ENCODE peak calls at places on chromosomes 6 and 20, in four cellular contexts. P, U, E and Y are unnamed samples.

GRCh38 chr6:156555117-156555516 is 222.1 kb upstream of the ARID1B start:
- DNase-seq in E (no peak), U (no peak), P (no peak), Y (no peak)

GRCh38 chr20:46022411-46023147 is 6.4 kb upstream of the SLC12A5 start:
- DNase-seq in P (peak; percentile 92), U (peak; percentile 33), E (peak; percentile 71), Y (peak; percentile 60)

GRCh38 chr20:14012671-14013070 is 17.4 kb downstream of the MACROD2 start:
- DNase-seq in U (no peak), P (no peak), E (no peak), Y (no peak)

GRCh38 chr20:44279228-44279627 is 31.8 kb downstream of the FITM2 start:
- DNase-seq in U (peak; percentile 68), E (no peak), P (peak; percentile 93), Y (peak; percentile 92)

GRCh38 chr6:161417712-161418457 is 144.0 kb upstream of the AGPAT4 start:
- DNase-seq in U (peak; percentile 92), E (no peak), P (no peak), Y (peak; percentile 95)

GRCh38 chr6:39296745-39297640 is 17.2 kb downstream of the KCNK17 start:
- DNase-seq in P (no peak), E (no peak), U (peak; percentile 85), Y (peak; percentile 50)

GRCh38 chr20:41769650-41770049 is 151.5 kb upstream of the CHD6 start:
- DNase-seq in P (no peak), E (no peak), U (no peak), Y (no peak)

GRCh38 chr20:23659989-23660837 is 22.5 kb upstream of the CST3 start:
- DNase-seq in E (no peak), U (peak; percentile 54), P (no peak), Y (peak; percentile 30)

GRCh38 chr6:5471044-5471443 is 209.7 kb downstream of the FARS2 start:
- DNase-seq in P (no peak), U (peak; percentile 83), E (peak; percentile 65), Y (peak; percentile 32)

GRCh38 chr6:111803804-111804203 is 69.4 kb downstream of the FYN start:
- DNase-seq in E (no peak), U (no peak), P (no peak), Y (no peak)

GRCh38 chr6:38688579-38689087 is 14.3 kb downstream of the GLO1 start:
- DNase-seq in U (no peak), E (no peak), P (no peak), Y (no peak)

GRCh38 chr6:2765166-2765895 is at the start of gene WRNIP1:
- DNase-seq in P (peak; percentile 99), U (peak; percentile 100), E (peak; percentile 97), Y (peak; percentile 97)

GRCh38 chr6:158977373-158977772 is 22.6 kb downstream of the RSPH3 start:
- DNase-seq in P (no peak), E (no peak), U (no peak), Y (no peak)

GRCh38 chr20:63125581-63125892 is 90.4 kb downstream of the YTHDF1 start:
- DNase-seq in U (no peak), E (no peak), P (no peak), Y (no peak)

GRCh38 chr20:31968299-31969126 is 562 bp downstream of the XKR7 start:
- DNase-seq in U (peak; percentile 74), P (peak; percentile 91), E (peak; percentile 82), Y (peak; percentile 54)

GRCh38 chr20:46755483-46756417 is 46.3 kb downstream of the SLC2A10 start:
- DNase-seq in E (no peak), P (peak; percentile 51), U (no peak), Y (no peak)

GRCh38 chr6:2817778-2818443 is 23.8 kb downstream of the SERPINB1 start:
- DNase-seq in E (no peak), P (no peak), U (peak; percentile 59), Y (no peak)

DNA sequence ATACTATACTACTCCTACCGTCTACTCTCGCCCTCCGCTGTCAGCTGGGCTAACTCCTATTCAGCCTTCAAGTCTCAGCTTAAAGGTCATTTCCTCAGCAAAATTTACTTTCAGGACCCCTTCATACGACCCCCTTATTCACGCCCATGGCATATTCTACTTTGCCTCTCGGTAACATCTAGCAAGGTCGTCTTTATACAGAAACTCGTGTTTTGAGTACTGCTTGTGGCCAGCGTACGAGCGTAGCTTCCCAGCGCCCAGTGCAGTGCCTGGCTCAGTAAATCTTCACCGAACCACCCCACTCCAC is 546 bp downstream of the CRNKL1 start:
- DNase-seq in E (no peak), P (no peak), U (no peak), Y (no peak)
- H3K36me3 ChIP-seq in E (peaks cover 30% of the 10 kb centered on the region), P (peaks cover 41% of the 10 kb centered on the region), U (peaks cover 32% of the 10 kb centered on the region), Y (peaks cover 13% of the 10 kb centered on the region)

GRCh38 chr6:54009052-54009654 is 102.1 kb upstream of the MLIP start:
- DNase-seq in P (no peak), E (no peak), U (no peak), Y (no peak)

GRCh38 chr6:54008589-54008988 is 102.7 kb upstream of the MLIP start:
- DNase-seq in U (no peak), E (no peak), P (no peak), Y (no peak)

GRCh38 chr6:54013966-54014365 is 97.3 kb upstream of the MLIP start:
- DNase-seq in E (no peak), P (no peak), U (no peak), Y (no peak)

GRCh38 chr6:54011277-54011648 is 100.0 kb upstream of the MLIP start:
- DNase-seq in P (no peak), E (no peak), U (no peak), Y (no peak)

DNA sequence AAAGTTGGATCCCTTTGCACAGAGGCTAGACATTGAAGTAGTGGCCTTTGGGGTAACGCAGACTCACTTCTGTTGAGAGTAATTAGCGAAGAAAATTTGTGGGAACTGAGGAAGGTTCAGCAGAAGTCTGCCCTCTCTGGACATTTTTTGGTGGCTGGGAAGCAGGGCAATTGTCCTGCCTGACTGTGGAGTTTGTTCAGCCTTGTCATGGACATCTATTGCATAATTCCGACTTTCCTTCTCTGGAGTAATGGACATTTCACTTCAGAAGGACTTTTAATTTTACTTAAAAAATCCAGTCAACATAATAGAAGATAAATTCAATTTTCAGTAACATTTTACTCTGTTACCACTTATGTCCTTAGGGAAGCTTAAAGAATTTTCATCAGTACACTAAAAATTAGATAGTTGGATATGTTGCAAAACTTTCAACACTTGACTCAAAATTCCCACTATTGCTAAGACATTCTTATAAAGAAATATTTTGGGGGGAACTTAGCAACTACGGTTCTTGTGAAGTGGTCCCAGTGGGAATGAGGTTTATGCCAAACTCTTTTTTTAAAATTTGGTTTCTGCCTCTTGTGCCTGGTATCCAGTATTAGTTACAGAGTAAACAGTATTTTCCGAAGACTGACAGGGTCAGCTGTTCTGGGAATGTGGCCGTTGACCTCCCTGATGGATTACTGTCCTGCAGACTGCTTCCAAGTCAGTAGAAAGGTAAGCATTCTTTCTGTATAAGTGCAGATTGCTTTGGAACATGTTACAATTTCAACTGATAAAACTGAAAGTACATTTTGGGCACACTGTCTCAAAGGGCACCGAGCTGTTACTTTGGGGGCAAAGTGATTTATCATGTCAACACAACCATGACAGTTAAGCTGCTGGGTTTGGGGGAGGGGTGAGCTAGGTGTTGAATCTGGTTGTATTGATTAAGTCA is 100.6 kb upstream of the MLIP start:
- DNase-seq in U (no peak), P (no peak), E (no peak), Y (no peak)
- H3K4me3 ChIP-seq in U (no peak overlapping the region), P (no peak overlapping the region), E (no peak overlapping the region), Y (no peak overlapping the region)

GRCh38 chr6:109024368-109024767 is 70.3 kb downstream of the SESN1 start:
- DNase-seq in E (no peak), U (peak; percentile 40), P (no peak), Y (peak; percentile 2)

GRCh38 chr6:109027964-109028363 is 66.7 kb downstream of the SESN1 start:
- DNase-seq in P (no peak), E (no peak), U (no peak), Y (no peak)

GRCh38 chr6:109024784-109025183 is 69.9 kb downstream of the SESN1 start:
- DNase-seq in U (no peak), P (no peak), E (no peak), Y (peak; percentile 31)

GRCh38 chr6:109023348-109023925 is 71.2 kb downstream of the SESN1 start:
- DNase-seq in E (no peak), U (no peak), P (no peak), Y (no peak)

DNA sequence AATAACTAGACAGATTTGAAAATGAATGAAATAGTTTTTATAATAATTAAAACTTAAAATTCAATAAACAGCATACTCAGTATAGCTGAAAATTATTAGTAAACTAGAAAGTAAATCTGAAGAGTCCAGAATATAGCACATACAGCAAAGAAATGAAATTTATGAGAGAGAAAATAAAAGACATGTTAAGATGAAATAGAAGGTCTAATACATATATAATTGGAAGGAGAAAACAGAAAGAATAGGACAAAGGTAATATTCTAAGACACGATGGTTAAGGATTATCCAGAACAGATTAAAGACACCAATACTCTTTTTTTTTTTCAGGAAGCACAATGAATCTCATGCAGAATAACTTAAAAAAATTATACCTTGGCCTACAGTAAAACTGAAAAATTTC is 69.0 kb downstream of the SESN1 start:
- DNase-seq in P (no peak), U (no peak), E (no peak), Y (no peak)
- H3K27me3 ChIP-seq in P (no peaks in the 10 kb centered on the region), U (no peaks in the 10 kb centered on the region), E (no peaks in the 10 kb centered on the region), Y (no peaks in the 10 kb centered on the region)

GRCh38 chr6:109768485-109768884 is 77.4 kb downstream of the FIG4 start:
- DNase-seq in E (no peak), P (no peak), U (peak; percentile 87), Y (peak; percentile 82)

GRCh38 chr6:109767961-109768360 is 76.9 kb downstream of the FIG4 start:
- DNase-seq in U (peak; percentile 66), P (no peak), E (no peak), Y (peak; percentile 95)

GRCh38 chr6:109762769-109763450 is 71.8 kb downstream of the FIG4 start:
- DNase-seq in E (no peak), U (peak; percentile 17), P (no peak), Y (no peak)

GRCh38 chr6:109769213-109769612 is 78.1 kb downstream of the FIG4 start:
- DNase-seq in P (no peak), E (no peak), U (no peak), Y (no peak)

DNA sequence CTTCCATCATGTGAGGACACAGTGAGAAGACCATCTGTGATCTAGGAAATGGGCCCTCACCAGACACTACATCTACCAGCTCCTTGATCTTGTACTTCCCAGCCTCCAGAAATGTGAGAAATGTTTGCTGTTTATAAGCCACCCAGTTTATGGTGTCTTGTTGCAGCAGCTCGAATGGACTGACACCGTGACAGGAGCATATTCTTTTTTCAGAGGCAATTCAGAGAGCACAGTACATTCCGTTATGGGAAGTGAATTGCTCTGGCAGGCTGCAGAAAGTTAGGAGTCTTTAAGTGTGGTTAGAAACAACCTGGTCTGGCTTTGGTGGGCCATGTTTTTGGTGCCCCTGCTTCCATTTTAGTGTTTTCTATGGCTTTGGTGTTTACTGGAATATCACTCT is 75.1 kb downstream of the FIG4 start:
- DNase-seq in U (no peak), E (no peak), P (no peak), Y (no peak)
- H3K36me3 ChIP-seq in U (no peaks in the 10 kb centered on the region), E (peaks cover 12% of the 10 kb centered on the region), P (no peaks in the 10 kb centered on the region), Y (no peaks in the 10 kb centered on the region)